ENCODE peak calls at places on chromosomes 6 and 20, in four cellular contexts. T is AG04450, F is brain microvascular endothelial cell, S is PC-3. Y is an unnamed sample.

GRCh38 chr6:121436966-121437756 is 1.7 kb downstream of the GJA1 start:
- DNase-seq in T (peak; percentile 11), F (peak; percentile 48), S (peak; percentile 20), Y (peak; percentile 40)

GRCh38 chr6:52317841-52318581 is 33.5 kb upstream of the MCM3 start:
- DNase-seq in T (peak; percentile 11), F (peak; percentile 21), S (no peak), Y (no peak)

GRCh38 chr20:45835230-45836224 is 1.9 kb downstream of the SNX21 start:
- DNase-seq in T (no peak), F (no peak), S (peak; percentile 95), Y (peak; percentile 72)

GRCh38 chr6:24899647-24900325 is 36.0 kb downstream of the RIPOR2 start:
- DNase-seq in T (no peak), F (no peak), S (no peak), Y (no peak)

GRCh38 chr20:8094415-8094818 is 37.6 kb upstream of the PLCB1 start:
- DNase-seq in T (no peak), F (peak; percentile 36), S (peak; percentile 46), Y (peak; percentile 38)

GRCh38 chr6:82415820-82416219 is 52.2 kb downstream of the TPBG start:
- DNase-seq in T (no peak), F (no peak), S (peak; percentile 32), Y (no peak)

GRCh38 chr20:48971956-48972355 is 50.4 kb downstream of the ARFGEF2 start:
- DNase-seq in T (no peak), F (no peak), S (no peak), Y (no peak)

GRCh38 chr6:135314543-135314942 is 133.4 kb downstream of the MYB start:
- DNase-seq in T (no peak), F (no peak), S (no peak), Y (no peak)

GRCh38 chr20:49741940-49742339 is 28.3 kb upstream of the B4GALT5 start:
- DNase-seq in T (no peak), F (no peak), S (no peak), Y (no peak)

GRCh38 chr20:32112862-32113261 is 3.3 kb downstream of the TM9SF4 start:
- DNase-seq in T (no peak), F (no peak), S (no peak), Y (no peak)

GRCh38 chr6:34514112-34514511 is 42.0 kb downstream of the SPDEF start:
- DNase-seq in T (no peak), F (no peak), S (no peak), Y (no peak)

GRCh38 chr20:12098411-12098810 is 180.7 kb downstream of the BTBD3 start:
- DNase-seq in T (no peak), F (no peak), S (no peak), Y (no peak)

GRCh38 chr6:91097316-91097878 is 510.5 kb upstream of the MAP3K7 start:
- DNase-seq in T (no peak), F (no peak), S (no peak), Y (no peak)

GRCh38 chr20:18436847-18437246 is 30.0 kb downstream of the DZANK1 start:
- DNase-seq in T (no peak), F (no peak), S (no peak), Y (no peak)

GRCh38 chr6:140960566-140960965 is 1172.2 kb upstream of the GJE1 start:
- DNase-seq in T (no peak), F (peak; percentile 48), S (no peak), Y (no peak)

GRCh38 chr20:4369798-4370124 is 351.9 kb upstream of the PRND start:
- DNase-seq in T (no peak), F (no peak), S (no peak), Y (no peak)

GRCh38 chr6:153096031-153096430 is 35.1 kb downstream of the RGS17 start:
- DNase-seq in T (no peak), F (no peak), S (no peak), Y (no peak)

GRCh38 chr20:38798266-38798665 is 7.2 kb upstream of the PPP1R16B start:
- DNase-seq in T (no peak), F (no peak), S (no peak), Y (no peak)

GRCh38 chr20:58140787-58141396 is 87.6 kb downstream of the ANKRD60 start:
- DNase-seq in T (no peak), F (no peak), S (no peak), Y (no peak)

GRCh38 chr6:166419268-166419667 is 36.5 kb upstream of the MPC1 start:
- DNase-seq in T (no peak), F (peak; percentile 8), S (peak; percentile 36), Y (no peak)

GRCh38 chr20:44911264-44911921 is 1.5 kb downstream of the PABPC1L start:
- DNase-seq in T (no peak), F (peak; percentile 27), S (peak; percentile 92), Y (no peak)

GRCh38 chr6:133835901-133836300 is 53.0 kb upstream of the TCF21 start:
- DNase-seq in T (no peak), F (peak; percentile 27), S (peak; percentile 4), Y (no peak)

GRCh38 chr6:108361312-108361932 is 66.6 kb downstream of the AFG1L start:
- DNase-seq in T (no peak), F (no peak), S (no peak), Y (no peak)

DNA sequence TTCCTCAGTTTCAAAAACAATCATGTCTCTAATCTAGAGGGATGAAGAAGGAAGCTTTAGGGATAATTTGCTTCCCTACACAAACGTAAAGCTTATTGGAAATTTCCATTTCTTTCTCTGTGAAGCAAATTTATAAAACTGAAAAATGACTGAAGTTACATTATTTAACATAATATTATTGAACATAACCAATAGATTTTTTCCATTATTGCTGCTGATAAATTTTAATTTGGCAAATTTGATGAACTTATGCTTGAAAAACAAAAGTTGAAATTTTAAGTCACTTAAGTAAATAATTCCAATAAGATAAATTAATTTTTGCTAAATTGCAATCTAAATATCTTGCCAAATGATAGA is 140.9 kb downstream of the GMDS start:
- DNase-seq in T (no peak), F (no peak), S (no peak), Y (no peak)
- TF ChIP-seq CTCF in T (no peak), F (no peak), S (no peak), Y (no peak)

DNA sequence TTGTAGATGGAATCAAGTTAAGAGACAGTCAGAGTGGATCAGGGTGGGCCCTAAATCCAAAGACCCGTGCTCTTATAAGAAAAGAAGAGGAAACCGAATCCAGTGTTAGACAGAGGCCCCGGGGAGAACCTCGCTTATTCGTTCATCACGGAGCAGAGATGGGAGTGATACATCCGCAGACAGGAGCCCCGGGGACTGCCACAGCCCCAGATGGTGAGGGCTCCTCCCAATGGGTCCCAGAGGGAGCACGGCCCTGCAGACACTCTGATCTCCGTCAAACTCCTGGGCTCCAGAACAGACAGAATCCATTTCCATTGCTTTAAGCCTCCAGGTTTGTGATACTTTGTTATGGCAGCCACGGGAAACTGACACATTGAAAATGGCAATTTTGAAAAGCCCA is 47.0 kb downstream of the CDH4 start:
- DNase-seq in T (no peak), F (no peak), S (no peak), Y (no peak)
- H3K4me3 ChIP-seq in T (no peak overlapping the region), F (no peak overlapping the region), S (no peak overlapping the region), Y (no peak overlapping the region)

DNA sequence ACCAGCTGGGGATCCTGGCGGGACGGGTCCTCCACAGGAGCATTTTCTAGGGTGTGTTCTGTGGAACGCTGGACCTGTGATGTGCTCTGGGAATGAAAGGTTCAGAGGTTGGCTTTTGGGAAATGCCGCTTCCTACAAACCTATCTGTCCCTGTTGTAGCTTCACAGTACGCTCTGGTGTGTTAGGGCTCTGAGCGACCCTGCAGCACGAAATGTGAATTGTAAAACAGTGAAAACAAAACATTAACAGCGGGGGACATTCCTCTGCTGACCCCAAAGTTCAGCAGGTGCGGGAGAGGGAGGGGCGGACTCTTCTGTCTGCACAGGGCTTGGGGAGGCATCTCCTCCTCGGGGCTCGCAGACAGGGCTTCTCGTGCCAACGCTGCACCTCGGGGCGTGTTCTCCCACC is 155.9 kb downstream of the NRN1 start:
- DNase-seq in T (no peak), F (no peak), S (no peak), Y (no peak)
- H3K27me3 ChIP-seq in T (peaks cover 5% of the 10 kb centered on the region), F (peaks cover 3% of the 10 kb centered on the region), S (peaks cover 79% of the 10 kb centered on the region), Y (no peaks in the 10 kb centered on the region)

GRCh38 chr6:41185991-41186675 is 14.8 kb downstream of the TREML2 start:
- DNase-seq in T (no peak), F (no peak), S (no peak), Y (no peak)
- TF ChIP-seq CTCF in T (no peak), F (no peak), S (no peak), Y (no peak)

DNA sequence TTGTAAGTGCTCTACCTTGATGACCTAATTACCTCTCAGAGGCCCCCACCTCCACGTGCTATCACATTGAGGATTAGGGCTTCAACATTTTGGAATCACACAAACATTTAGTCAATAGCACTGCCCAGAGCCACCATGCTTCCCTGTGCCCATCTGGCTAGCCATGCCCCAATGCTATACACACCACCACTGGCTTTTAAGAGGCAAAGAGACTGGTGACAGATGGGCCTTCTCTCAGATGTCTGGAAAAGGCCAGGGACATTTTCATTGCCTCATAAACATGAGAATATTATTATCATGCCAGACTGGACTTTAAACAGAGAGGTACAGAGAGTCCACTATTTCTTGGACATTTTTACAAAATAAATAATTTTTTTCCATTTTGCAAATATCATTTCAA is 29.8 kb downstream of the TRMT6 start:
- DNase-seq in T (no peak), F (no peak), S (no peak), Y (no peak)
- H3K4me3 ChIP-seq in T (no peak overlapping the region), F (no peak overlapping the region), S (no peak overlapping the region), Y (no peak overlapping the region)

DNA sequence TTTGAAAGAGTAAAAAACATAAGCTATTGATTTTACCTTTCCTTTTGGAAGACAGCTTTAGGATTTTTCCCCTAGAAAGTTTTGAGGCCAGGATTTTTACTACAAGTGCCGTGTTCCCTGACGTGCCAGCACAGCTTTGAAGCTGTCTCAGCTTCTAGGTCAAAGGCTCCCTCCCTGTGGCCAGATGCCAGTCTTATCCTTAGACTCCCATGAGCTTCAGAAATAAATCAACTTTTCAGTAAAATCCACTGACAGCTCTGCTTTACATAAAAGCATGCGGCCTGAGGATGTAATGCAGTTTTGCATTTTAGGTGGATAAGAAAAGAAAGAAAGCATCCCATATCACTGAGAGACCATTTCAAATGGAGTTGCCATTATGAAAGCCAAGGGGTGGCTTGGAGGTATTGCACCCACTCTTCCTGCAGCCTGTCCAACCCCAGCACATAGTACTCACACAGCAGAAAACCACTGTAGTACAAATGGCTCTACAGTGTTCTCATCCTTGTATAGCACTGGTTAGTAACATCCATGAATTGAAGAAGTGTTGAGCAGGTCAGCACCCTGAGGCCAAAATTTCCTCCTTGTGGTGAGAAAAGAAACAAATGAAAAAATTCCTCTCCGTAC is 15.2 kb upstream of the ATXN1 start:
- DNase-seq in T (no peak), F (no peak), S (no peak), Y (no peak)
- H3K27me3 ChIP-seq in T (no peaks in the 10 kb centered on the region), F (no peaks in the 10 kb centered on the region), S (no peaks in the 10 kb centered on the region), Y (no peaks in the 10 kb centered on the region)

DNA sequence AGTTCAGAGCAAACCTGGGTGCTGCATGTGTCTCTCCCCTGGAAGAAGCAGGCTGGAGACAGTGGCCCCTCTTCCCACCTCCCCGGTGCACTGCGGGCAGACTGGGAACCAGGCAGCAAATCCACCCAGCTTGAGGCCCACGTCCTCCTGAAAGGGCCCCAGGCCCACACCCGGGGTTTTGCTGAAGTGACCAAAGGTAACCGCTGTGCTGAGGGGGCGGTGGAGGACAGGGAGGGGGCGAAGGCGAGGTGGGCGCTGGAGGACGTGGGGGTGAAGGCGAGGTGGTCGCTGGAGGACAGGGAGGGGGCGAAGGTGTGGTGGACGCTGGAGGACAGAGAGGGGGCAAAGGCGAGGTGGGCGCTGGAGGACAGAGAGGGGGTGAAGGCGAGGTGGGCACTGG is 1.8 kb upstream of the BIRC7 start:
- DNase-seq in T (no peak), F (no peak), S (no peak), Y (no peak)
- TF ChIP-seq CTCF in T (no peak), F (no peak), S (no peak), Y (no peak)

GRCh38 chr6:136324981-136325380 is 35.3 kb upstream of the BCLAF1 start:
- DNase-seq in T (no peak), F (no peak), S (no peak), Y (no peak)
- H3K4me3 ChIP-seq in T (no peak overlapping the region), F (no peak overlapping the region), S (no peak overlapping the region), Y (no peak overlapping the region)

GRCh38 chr6:51001399-51001798 is 182.7 kb downstream of the TFAP2B start:
- DNase-seq in T (no peak), F (no peak), S (no peak), Y (no peak)
- H3K27me3 ChIP-seq in T (no peaks in the 10 kb centered on the region), F (no peaks in the 10 kb centered on the region), S (no peaks in the 10 kb centered on the region), Y (no peaks in the 10 kb centered on the region)

Y was measured in thoracic aorta.